ENCODE peak calls at places on chromosome 2, in seven cellular contexts. T is uterus; J is heart right ventricle; R is HCT116; D is upper lobe of right lung; S is effector memory CD4-positive, alpha-beta T cell; G is adrenal gland. U is an unnamed sample.

GRCh38 chr2:230849633-230850357 is 14.9 kb upstream of the ITM2C start:
- DNase-seq in T (no peak), J (no peak), R (peak; percentile 35), D (peak; percentile 78), S (peak; percentile 47), G (no peak), U (no peak)

GRCh38 chr2:26557244-26557925 is 79.5 kb upstream of the OTOF start:
- DNase-seq in T (no peak), J (no peak), R (no peak), D (peak; percentile 46), S (no peak), G (no peak), U (peak; percentile 24)

GRCh38 chr2:168825149-168825548 is 22.7 kb downstream of the NOSTRIN start:
- DNase-seq in T (no peak), J (no peak), R (no peak), D (no peak), S (no peak), G (no peak), U (no peak)

GRCh38 chr2:144230057-144230451 is 289.9 kb downstream of the ZEB2 start:
- DNase-seq in T (no peak), J (no peak), R (no peak), D (no peak), S (no peak), G (no peak), U (no peak)

GRCh38 chr2:204202253-204202652 is 265.7 kb downstream of the ICOS start:
- DNase-seq in T (no peak), J (no peak), R (no peak), D (no peak), S (no peak), G (no peak), U (no peak)

GRCh38 chr2:160783481-160783880 is 289.9 kb upstream of the RBMS1 start:
- DNase-seq in T (no peak), J (no peak), R (no peak), D (no peak), S (no peak), G (no peak), U (no peak)

GRCh38 chr2:44825702-44826101 is 115.8 kb upstream of the SIX3 start:
- DNase-seq in T (no peak), J (no peak), R (no peak), D (no peak), S (no peak), G (no peak), U (no peak)

GRCh38 chr2:152241956-152242355 is 66.4 kb upstream of the STAM2 start:
- DNase-seq in T (no peak), J (no peak), R (no peak), D (no peak), S (no peak), G (no peak), U (no peak)

GRCh38 chr2:142881619-142882018 is 4.2 kb downstream of the KYNU start:
- DNase-seq in T (no peak), J (no peak), R (no peak), D (no peak), S (no peak), G (no peak), U (no peak)

GRCh38 chr2:191376981-191377629 is 131.9 kb downstream of the MYO1B start:
- DNase-seq in T (peak; percentile 82), J (peak; percentile 26), R (peak; percentile 80), D (peak; percentile 70), S (no peak), G (peak; percentile 65), U (peak; percentile 70)

GRCh38 chr2:119260636-119261497 is 37.2 kb downstream of the STEAP3 start:
- DNase-seq in T (no peak), J (no peak), R (no peak), D (no peak), S (no peak), G (no peak), U (no peak)

GRCh38 chr2:46778516-46778915 is 137.1 kb downstream of the MCFD2 start:
- DNase-seq in T (no peak), J (peak; percentile 29), R (no peak), D (no peak), S (no peak), G (no peak), U (no peak)

GRCh38 chr2:191811807-191812602 is 34.9 kb downstream of the CAVIN2 start:
- DNase-seq in T (peak; percentile 60), J (peak; percentile 36), R (peak; percentile 53), D (peak; percentile 62), S (no peak), G (peak; percentile 35), U (peak; percentile 58)

GRCh38 chr2:25402477-25402876 is 60.8 kb upstream of the DNMT3A start:
- DNase-seq in T (no peak), J (no peak), R (no peak), D (no peak), S (no peak), G (no peak), U (no peak)

GRCh38 chr2:60424233-60424632 is 129.2 kb downstream of the BCL11A start:
- DNase-seq in T (no peak), J (no peak), R (no peak), D (no peak), S (no peak), G (no peak), U (no peak)

GRCh38 chr2:147440694-147441093 is 404.1 kb upstream of the ACVR2A start:
- DNase-seq in T (no peak), J (no peak), R (no peak), D (no peak), S (no peak), G (no peak), U (no peak)

GRCh38 chr2:118945921-118946320 is 3.9 kb downstream of the MARCO start:
- DNase-seq in T (no peak), J (no peak), R (no peak), D (no peak), S (no peak), G (no peak), U (no peak)

GRCh38 chr2:9178110-9178904 is 28.3 kb upstream of the ASAP2 start:
- DNase-seq in T (no peak), J (no peak), R (no peak), D (no peak), S (no peak), G (no peak), U (no peak)
- H3K27ac ChIP-seq in T (peak overlapping the region; percentile 85), J (peak overlapping the region; percentile 74), R (peak overlapping the region; percentile 26), D (peak overlapping the region; percentile 75), S (no peak overlapping the region), G (peak overlapping the region; percentile 79), U (peak overlapping the region; percentile 32)

DNA sequence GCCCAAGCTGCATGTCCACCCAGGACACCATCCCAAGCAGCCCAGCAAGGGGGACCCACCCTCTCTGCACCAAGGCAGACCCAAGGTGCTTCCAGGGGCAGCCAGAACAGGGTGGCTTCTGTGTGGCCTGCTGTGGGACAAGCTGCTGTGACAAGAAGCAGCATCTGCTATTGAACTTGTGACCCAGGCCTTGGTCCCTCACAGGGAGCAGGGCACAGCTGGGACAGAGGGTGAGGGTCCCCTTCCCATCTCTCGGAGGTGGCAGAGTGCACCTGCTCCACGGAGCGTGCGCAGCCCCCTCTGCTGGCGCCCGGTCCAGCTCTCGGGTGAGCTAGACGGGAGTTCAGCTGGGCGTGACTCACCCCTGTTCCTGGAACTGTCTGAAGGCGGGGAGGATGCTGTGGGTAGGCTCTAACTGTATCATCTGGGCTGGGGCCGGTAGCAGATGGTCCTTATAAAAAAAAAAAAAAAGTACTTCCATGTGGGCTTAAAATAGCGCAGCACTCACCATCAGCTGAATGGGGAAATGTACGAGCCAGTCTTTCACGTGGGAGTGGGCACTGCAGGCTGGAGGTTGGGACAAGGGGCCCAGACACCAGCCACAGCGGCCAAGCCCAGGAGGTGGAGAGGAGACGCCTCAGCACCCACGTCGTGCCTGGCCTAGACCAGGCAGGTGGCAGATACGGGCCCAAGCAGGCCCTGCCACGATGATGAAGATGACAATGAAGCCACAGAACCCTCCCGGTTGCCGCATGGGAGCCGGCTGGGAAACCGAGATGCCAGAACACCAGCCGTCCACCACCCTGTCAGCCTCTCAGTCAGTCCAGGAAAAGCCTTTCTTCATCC is 136.8 kb upstream of the ID2 start:
- DNase-seq in T (peak; percentile 82), J (peak; percentile 63), R (peak; percentile 6), D (peak; percentile 89), S (peak; percentile 73), G (peak; percentile 78), U (peak; percentile 74)
- H3K27ac ChIP-seq in T (peak overlapping the region; percentile 47), J (no peak overlapping the region), R (no peak overlapping the region), D (peak overlapping the region; percentile 81), S (peak overlapping the region; percentile 75), G (peak overlapping the region; percentile 78), U (no peak overlapping the region)

GRCh38 chr2:38128653-38129052 is 52.7 kb upstream of the CYP1B1 start:
- DNase-seq in T (no peak), J (no peak), R (no peak), D (no peak), S (no peak), G (no peak), U (peak; percentile 28)

GRCh38 chr2:38129410-38129809 is 53.5 kb upstream of the CYP1B1 start:
- DNase-seq in T (no peak), J (no peak), R (no peak), D (no peak), S (no peak), G (peak; percentile 29), U (no peak)

GRCh38 chr2:38130877-38131276 is 54.9 kb upstream of the CYP1B1 start:
- DNase-seq in T (no peak), J (no peak), R (no peak), D (no peak), S (no peak), G (no peak), U (no peak)

GRCh38 chr2:38131665-38132064 is 55.7 kb upstream of the CYP1B1 start:
- DNase-seq in T (no peak), J (no peak), R (no peak), D (no peak), S (no peak), G (no peak), U (no peak)

DNA sequence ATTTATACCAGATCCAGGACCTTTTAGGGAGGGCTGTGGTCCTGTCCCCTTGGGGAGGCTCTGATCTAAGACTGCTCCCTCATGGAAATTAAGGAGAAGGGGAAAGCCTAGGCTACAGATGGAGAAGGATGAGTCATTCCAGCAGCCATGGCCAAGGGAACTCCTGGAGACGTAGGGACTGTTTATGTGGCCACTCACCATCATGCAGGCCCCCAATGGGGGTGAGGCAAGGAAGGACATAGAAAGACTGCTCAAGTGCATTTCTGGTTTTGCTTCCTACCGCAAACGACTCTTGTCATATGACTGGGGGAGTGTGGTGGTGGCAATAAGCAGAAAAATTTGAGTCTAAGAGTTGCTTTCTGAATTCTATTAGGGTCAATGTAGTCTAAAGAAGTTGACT is 54.0 kb upstream of the CYP1B1 start:
- DNase-seq in T (no peak), J (no peak), R (no peak), D (no peak), S (no peak), G (no peak), U (no peak)
- H3K27ac ChIP-seq in T (no peak overlapping the region), J (no peak overlapping the region), R (no peak overlapping the region), D (peak overlapping the region; percentile 63), S (no peak overlapping the region), G (peak overlapping the region; percentile 53), U (peak overlapping the region; percentile 6)

DNA sequence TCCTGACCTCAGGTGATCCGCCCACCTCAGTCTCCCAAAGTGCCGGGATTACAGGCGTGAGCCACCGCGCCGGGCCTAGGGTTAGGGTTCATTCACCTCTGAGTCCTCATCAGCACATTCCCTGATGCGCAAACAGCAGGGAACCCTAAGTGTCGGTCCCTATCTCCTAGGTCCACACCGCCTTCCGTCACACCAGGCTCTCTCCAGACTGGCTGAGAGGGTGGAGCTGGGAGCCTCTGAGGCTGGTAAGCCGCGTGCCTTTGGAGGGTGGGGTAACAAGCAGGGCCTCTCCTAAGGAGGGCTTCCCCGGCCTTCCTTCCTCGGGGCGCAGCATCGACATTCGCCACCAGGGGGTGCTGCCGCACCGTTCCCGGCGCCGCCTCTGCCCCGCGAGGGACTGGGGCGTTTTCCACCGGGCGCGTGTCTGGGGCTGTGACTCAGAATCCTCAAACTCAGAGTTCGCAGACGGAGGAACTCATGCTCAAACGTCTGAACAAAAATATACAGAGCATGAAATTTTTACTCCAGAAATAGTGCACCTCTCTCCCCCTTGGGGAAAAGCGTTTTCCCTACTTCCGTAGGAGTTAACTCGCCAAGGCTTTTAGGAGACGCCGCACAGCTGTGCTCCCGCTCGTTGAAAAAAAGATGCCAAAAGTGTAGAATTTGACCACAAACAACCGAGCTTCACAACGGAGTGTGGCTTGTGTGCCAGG is 63.9 kb upstream of the ASAP2 start:
- DNase-seq in T (peak; percentile 88), J (peak; percentile 90), R (peak; percentile 72), D (peak; percentile 94), S (peak; percentile 52), G (peak; percentile 83), U (peak; percentile 89)
- H3K27ac ChIP-seq in T (peak overlapping the region; percentile 72), J (peak overlapping the region; percentile 42), R (no peak overlapping the region), D (no peak overlapping the region), S (no peak overlapping the region), G (no peak overlapping the region), U (peak overlapping the region; percentile 27)